ENCODE peak calls at places on chromosomes 7 and 10, in five cellular contexts. H, B, L, D and I are unnamed samples.

GRCh38 chr7:16804674-16805439 is at the start of gene AGR2:
- DNase-seq in B (peak; percentile 89), D (peak; percentile 79), H (no peak), L (no peak), I (peak; percentile 58)

GRCh38 chr7:81256991-81257390 is 338.1 kb upstream of the SEMA3C start:
- DNase-seq in L (no peak), D (peak; percentile 24), H (no peak), B (no peak), I (no peak)

GRCh38 chr7:66769833-66770512 is 29.4 kb downstream of the RABGEF1 start:
- DNase-seq in B (no peak), H (no peak), L (no peak), D (no peak), I (no peak)

GRCh38 chr10:100485336-100485735 is 22.5 kb downstream of the WNT8B start:
- DNase-seq in D (no peak), B (no peak), H (no peak), L (no peak), I (no peak)

GRCh38 chr7:106166651-106167342 is 54.7 kb upstream of the SYPL1 start:
- DNase-seq in H (peak; percentile 35), L (no peak), D (peak; percentile 91), B (peak; percentile 38), I (peak; percentile 47)

GRCh38 chr10:106682175-106682574 is 482.3 kb downstream of the SORCS1 start:
- DNase-seq in L (no peak), D (no peak), H (no peak), B (no peak), I (no peak)

GRCh38 chr7:47572939-47573757 is 8.8 kb downstream of the TNS3 start:
- DNase-seq in L (no peak), D (no peak), H (no peak), B (no peak), I (no peak)

GRCh38 chr10:125871341-125871740 is 9.8 kb downstream of the DHX32 start:
- DNase-seq in B (no peak), H (no peak), D (no peak), L (no peak), I (no peak)

GRCh38 chr7:20112646-20113045 is 104.5 kb downstream of the MACC1 start:
- DNase-seq in L (no peak), H (no peak), B (no peak), D (peak; percentile 46), I (no peak)

GRCh38 chr7:100053201-100053600 is 3.6 kb downstream of the ZSCAN21 start:
- DNase-seq in H (peak; percentile 12), B (peak; percentile 46), L (no peak), D (peak; percentile 95), I (peak; percentile 32)

GRCh38 chr7:128889121-128889520 is 21.4 kb downstream of the KCP start:
- DNase-seq in L (no peak), D (peak; percentile 48), B (no peak), H (no peak), I (no peak)

GRCh38 chr10:11373626-11374310 is 237.7 kb downstream of the USP6NL start:
- DNase-seq in H (no peak), L (no peak), D (peak; percentile 25), B (no peak), I (no peak)

GRCh38 chr10:48552946-48553564 is 51.8 kb downstream of the ARHGAP22 start:
- DNase-seq in H (no peak), B (no peak), D (no peak), L (no peak), I (no peak)

GRCh38 chr7:5692845-5693278 is 88.6 kb downstream of the RNF216 start:
- DNase-seq in H (no peak), B (no peak), L (no peak), D (peak; percentile 95), I (peak; percentile 86)

GRCh38 chr7:53303781-53304180 is 268.3 kb downstream of the POM121L12 start:
- DNase-seq in D (no peak), L (no peak), H (no peak), B (no peak), I (no peak)

GRCh38 chr7:66413379-66414114 is 208.4 kb downstream of the TPST1 start:
- DNase-seq in H (peak; percentile 88), B (peak; percentile 82), L (peak; percentile 71), D (no peak), I (peak; percentile 94)

GRCh38 chr10:36448760-36449681 is 676.4 kb upstream of the ANKRD30A start:
- DNase-seq in L (no peak), B (no peak), D (no peak), H (no peak), I (no peak)

GRCh38 chr10:60236869-60237524 is 152.7 kb downstream of the ANK3 start:
- DNase-seq in L (no peak), D (no peak), B (peak; percentile 60), H (no peak), I (no peak)

GRCh38 chr7:5479941-5480517 is 56.4 kb upstream of the TNRC18 start:
- DNase-seq in L (no peak), B (no peak), D (no peak), H (no peak), I (no peak)

GRCh38 chr10:103757531-103758293 is 97.7 kb downstream of the SH3PXD2A start:
- DNase-seq in H (no peak), D (no peak), B (peak; percentile 45), L (no peak), I (no peak)

GRCh38 chr7:101156866-101157589 is 2.8 kb downstream of the AP1S1 start:
- DNase-seq in H (no peak), B (peak; percentile 80), D (no peak), L (no peak), I (no peak)

GRCh38 chr7:26555971-26556830 is 264.5 kb downstream of the SNX10 start:
- DNase-seq in H (no peak), B (no peak), D (peak; percentile 88), L (no peak), I (no peak)

GRCh38 chr10:78170026-78170475 is 136.4 kb downstream of the RPS24 start:
- DNase-seq in B (no peak), L (no peak), H (no peak), D (no peak), I (no peak)

GRCh38 chr7:112521942-112522341 is 41.2 kb downstream of the LSMEM1 start:
- DNase-seq in D (no peak), H (no peak), B (no peak), L (no peak), I (no peak)

GRCh38 chr10:35480150-35480549 is 125.0 kb upstream of the GJD4 start:
- DNase-seq in D (no peak), B (no peak), H (no peak), L (no peak), I (no peak)

GRCh38 chr10:132482090-132482489 is 55.5 kb upstream of the INPP5A start:
- DNase-seq in B (no peak), D (no peak), H (no peak), L (no peak), I (no peak)

GRCh38 chr10:73182568-73182967 is 14.6 kb downstream of the FAM149B1 start:
- DNase-seq in H (no peak), B (no peak), L (no peak), D (no peak), I (no peak)

GRCh38 chr10:54402576-54402975 is 398.5 kb downstream of the PCDH15 start:
- DNase-seq in D (peak; percentile 45), L (no peak), H (no peak), B (no peak), I (no peak)

GRCh38 chr10:74738052-74738451 is 88.3 kb upstream of the KAT6B start:
- DNase-seq in B (no peak), L (no peak), D (no peak), H (no peak), I (no peak)

GRCh38 chr10:43211431-43212042 is 55.3 kb downstream of the RASGEF1A start:
- DNase-seq in H (no peak), B (no peak), D (no peak), L (no peak), I (no peak)

GRCh38 chr10:114899982-114900381 is 38.0 kb upstream of the TRUB1 start:
- DNase-seq in B (no peak), H (no peak), D (no peak), L (no peak), I (no peak)